ENCODE peak calls at places on chromosomes 6 and 20, in seven cellular contexts. X, H, B, M, J, K and V are unnamed samples.

GRCh38 chr6:137389150-137389664 is 105.0 kb downstream of the OLIG3 start:
- DNase-seq in M (peak; percentile 58), X (peak; percentile 57), H (no peak), B (no peak), K (no peak), J (no peak), V (peak; percentile 32)

GRCh38 chr6:26312501-26313390 is 52.3 kb upstream of the BTN3A2 start:
- DNase-seq in J (peak; percentile 78), K (peak; percentile 59), B (peak; percentile 94), M (peak; percentile 87), H (peak; percentile 86), X (no peak), V (no peak)

GRCh38 chr6:7726416-7727149 is 684 bp downstream of the BMP6 start:
- DNase-seq in X (peak; percentile 68), H (no peak), K (no peak), M (no peak), B (peak; percentile 83), J (peak; percentile 35), V (peak; percentile 40)

GRCh38 chr6:136114661-136115060 is 135.4 kb downstream of the MTFR2 start:
- DNase-seq in M (peak; percentile 83), J (no peak), K (no peak), B (no peak), H (no peak), X (no peak), V (no peak)

GRCh38 chr6:30721198-30722024 is 1.3 kb downstream of the TUBB start:
- DNase-seq in X (peak; percentile 93), B (peak; percentile 92), J (peak; percentile 95), K (peak; percentile 89), H (peak; percentile 85), M (peak; percentile 61), V (peak; percentile 91)

GRCh38 chr20:37913563-37914366 is 10.8 kb downstream of the VSTM2L start:
- DNase-seq in M (no peak), B (peak; percentile 64), H (no peak), J (no peak), X (no peak), K (no peak), V (no peak)

GRCh38 chr20:17733781-17734304 is 34.1 kb downstream of the BANF2 start:
- DNase-seq in M (no peak), H (no peak), X (no peak), B (no peak), K (peak; percentile 49), J (no peak), V (no peak)

GRCh38 chr6:109221543-109222195 is 126.4 kb downstream of the CEP57L1 start:
- DNase-seq in B (no peak), H (no peak), M (no peak), X (no peak), K (no peak), J (no peak), V (no peak)

GRCh38 chr6:35360349-35361138 is 18.2 kb downstream of the PPARD start:
- DNase-seq in M (peak; percentile 76), H (peak; percentile 76), K (peak; percentile 35), X (no peak), J (no peak), B (peak; percentile 89), V (no peak)

GRCh38 chr20:49426873-49427272 is 55.6 kb downstream of the KCNB1 start:
- DNase-seq in X (no peak), J (no peak), H (no peak), K (no peak), B (no peak), M (peak; percentile 40), V (no peak)

GRCh38 chr6:83633609-83634008 is 75.3 kb downstream of the SNAP91 start:
- DNase-seq in X (no peak), K (no peak), J (no peak), B (peak; percentile 62), H (no peak), M (no peak), V (no peak)

GRCh38 chr20:58753267-58753928 is 60.8 kb downstream of the NPEPL1 start:
- DNase-seq in X (no peak), H (no peak), B (peak; percentile 67), M (no peak), K (no peak), J (peak; percentile 26), V (no peak)

GRCh38 chr6:118735320-118735719 is 83.9 kb upstream of the CEP85L start:
- DNase-seq in J (peak; percentile 10), H (no peak), X (peak; percentile 45), M (no peak), B (peak; percentile 79), K (no peak), V (no peak)

GRCh38 chr6:135183532-135184440 is 2.7 kb downstream of the MYB start:
- DNase-seq in M (peak; percentile 59), X (peak; percentile 72), B (peak; percentile 92), J (peak; percentile 41), K (peak; percentile 13), H (no peak), V (peak; percentile 55)

GRCh38 chr6:109453156-109453555 is 2.4 kb downstream of the MICAL1 start:
- DNase-seq in B (no peak), J (no peak), X (no peak), M (no peak), K (no peak), H (no peak), V (no peak)

GRCh38 chr6:157037165-157037564 is 260.0 kb downstream of the ARID1B start:
- DNase-seq in B (no peak), K (no peak), H (no peak), J (no peak), X (no peak), M (no peak), V (no peak)

GRCh38 chr20:9488063-9488462 is 26.3 kb upstream of the LAMP5 start:
- DNase-seq in J (no peak), X (no peak), K (no peak), M (no peak), B (no peak), H (no peak), V (no peak)

GRCh38 chr6:165863801-165864200 is 200.8 kb upstream of the PDE10A start:
- DNase-seq in H (no peak), J (no peak), K (no peak), M (no peak), X (no peak), B (no peak), V (no peak)

GRCh38 chr6:107161521-107161920 is 46.2 kb upstream of the BEND3 start:
- DNase-seq in B (no peak), M (no peak), K (no peak), H (no peak), X (no peak), J (no peak), V (no peak)

GRCh38 chr6:101294676-101295075 is 98.8 kb upstream of the GRIK2 start:
- DNase-seq in J (no peak), M (peak; percentile 88), K (no peak), B (no peak), H (no peak), X (no peak), V (no peak)

GRCh38 chr6:143099647-143100046 is 39.0 kb downstream of the AIG1 start:
- DNase-seq in K (no peak), B (no peak), H (no peak), X (no peak), J (no peak), M (no peak), V (no peak)

DNA sequence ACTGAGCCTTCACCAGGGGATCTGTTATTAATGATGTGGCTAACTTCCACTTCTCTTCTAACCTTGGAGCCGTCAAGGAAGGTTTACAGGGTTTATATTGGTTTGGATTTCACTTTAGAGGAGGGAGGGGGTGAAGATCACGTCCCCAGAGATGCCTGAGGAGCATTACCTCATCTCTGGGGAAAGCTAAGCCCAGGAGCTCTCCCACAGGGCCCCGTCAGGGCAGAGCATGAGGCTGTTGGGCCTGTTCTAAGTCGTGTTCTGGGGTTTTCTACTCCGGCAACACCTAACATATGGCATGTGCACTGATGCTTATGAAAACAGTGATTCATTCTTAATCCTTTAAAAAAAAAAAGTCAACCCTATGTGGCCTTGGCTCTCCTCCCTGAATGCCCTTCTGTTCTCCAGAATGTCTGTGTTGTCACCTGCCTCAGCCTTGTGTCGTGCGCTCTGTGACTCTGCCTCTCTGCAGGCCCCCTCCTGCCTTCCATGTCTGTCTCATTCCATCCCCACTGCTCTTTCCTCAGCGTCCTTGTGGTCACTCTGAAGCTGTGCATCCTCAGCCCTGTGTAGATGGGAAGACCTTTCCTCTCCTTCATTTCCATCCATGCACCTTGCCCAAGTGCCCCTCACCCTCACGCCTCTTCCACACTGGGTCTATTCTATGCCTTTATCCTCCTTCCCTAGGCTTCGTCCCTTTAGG is 97.4 kb upstream of the JARID2 start:
- DNase-seq in X (no peak), K (no peak), H (no peak), B (peak; percentile 60), J (peak; percentile 26), M (peak; percentile 97), V (no peak)
- TF ChIP-seq CTCF in X (no peak), K (no peak), H (no peak), B (peak; percentile 58), J (no peak), M (no peak), V (no peak)

DNA sequence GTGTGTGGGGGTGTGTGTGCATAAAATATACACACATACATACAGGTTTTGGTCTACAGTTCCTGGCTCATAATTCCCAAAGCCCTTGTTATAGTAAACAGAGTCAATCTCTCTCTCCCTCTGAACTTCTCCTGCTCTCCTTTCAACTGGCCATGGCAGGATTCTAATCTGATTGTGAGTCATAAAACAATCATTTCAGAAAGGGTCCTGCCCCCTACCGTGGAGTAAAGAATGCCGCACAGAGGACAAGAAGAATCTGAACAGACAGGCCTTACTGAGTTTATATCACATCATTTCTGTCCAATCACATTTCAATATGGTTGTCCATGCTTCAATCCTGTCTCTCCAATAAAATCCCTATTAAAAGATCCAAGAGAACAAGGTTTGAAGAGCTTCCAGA is 416.9 kb downstream of the FRK start:
- DNase-seq in K (no peak), H (no peak), J (no peak), B (no peak), M (peak; percentile 3), X (no peak), V (no peak)
- TF ChIP-seq CTCF in K (no peak), H (no peak), J (no peak), B (no peak), M (no peak), X (no peak), V (no peak)

GRCh38 chr20:271528-271927 is 14.0 kb downstream of the DEFB132 start:
- DNase-seq in K (no peak), M (no peak), X (no peak), H (no peak), J (no peak), B (no peak), V (no peak)
- TF ChIP-seq CTCF in K (no peak), M (no peak), X (no peak), H (no peak), J (no peak), B (no peak), V (no peak)

GRCh38 chr6:41657131-41658094 is 19.1 kb downstream of the MDFI start:
- DNase-seq in K (no peak), B (peak; percentile 46), M (no peak), X (no peak), H (no peak), J (no peak), V (no peak)

GRCh38 chr6:41655706-41656668 is 17.7 kb downstream of the MDFI start:
- DNase-seq in X (no peak), H (no peak), M (peak; percentile 47), K (no peak), J (no peak), B (peak; percentile 66), V (no peak)

GRCh38 chr6:41663558-41663957 is 25.3 kb downstream of the MDFI start:
- DNase-seq in J (no peak), X (no peak), B (no peak), K (no peak), M (no peak), H (no peak), V (no peak)

GRCh38 chr6:41658551-41659069 is 20.3 kb downstream of the MDFI start:
- DNase-seq in K (no peak), J (no peak), B (no peak), H (no peak), M (no peak), X (no peak), V (no peak)

GRCh38 chr6:41659935-41660334 is 21.7 kb downstream of the MDFI start:
- DNase-seq in J (no peak), X (no peak), K (no peak), H (no peak), M (no peak), B (peak; percentile 31), V (no peak)
- TF ChIP-seq CTCF in J (no peak), X (no peak), K (no peak), H (no peak), M (no peak), B (no peak), V (no peak)